ENCODE peak calls at places on chromosomes 3 and 15, in six cellular contexts. One of them, this sample, is unnamed.

GRCh38 chr3:179652467-179653105 is at the start of gene USP13:
- DNase-seq in nephron progenitor cell: peak; percentile 80
- DNase-seq in cardiac fibroblast: peak; percentile 85
- DNase-seq in Peyer's patch: peak; percentile 67
- DNase-seq in HFFc6: peak; percentile 77
- DNase-seq in adrenal gland: peak; percentile 75
- DNase-seq in this sample: no peak

GRCh38 chr15:91889143-91889815 is 35.8 kb downstream of the SLCO3A1 start:
- DNase-seq in nephron progenitor cell: no peak
- DNase-seq in cardiac fibroblast: no peak
- DNase-seq in Peyer's patch: no peak
- DNase-seq in HFFc6: no peak
- DNase-seq in adrenal gland: no peak
- DNase-seq in this sample: no peak

GRCh38 chr3:141646760-141647561 is 91.1 kb upstream of the RNF7 start:
- DNase-seq in HFFc6: peak; percentile 20
- DNase-seq in cardiac fibroblast: peak; percentile 71
- DNase-seq in adrenal gland: peak; percentile 81
- DNase-seq in Peyer's patch: no peak
- DNase-seq in nephron progenitor cell: no peak
- DNase-seq in this sample: no peak

GRCh38 chr3:189941125-189941524 is 179.6 kb downstream of the P3H2 start:
- DNase-seq in HFFc6: no peak
- DNase-seq in nephron progenitor cell: no peak
- DNase-seq in cardiac fibroblast: no peak
- DNase-seq in adrenal gland: no peak
- DNase-seq in Peyer's patch: no peak
- DNase-seq in this sample: no peak

GRCh38 chr15:33148129-33148850 is 46.2 kb downstream of the FMN1 start:
- DNase-seq in nephron progenitor cell: no peak
- DNase-seq in HFFc6: no peak
- DNase-seq in adrenal gland: no peak
- DNase-seq in Peyer's patch: no peak
- DNase-seq in cardiac fibroblast: no peak
- DNase-seq in this sample: no peak

GRCh38 chr15:29938701-29939340 is 116.6 kb upstream of the TJP1 start:
- DNase-seq in Peyer's patch: no peak
- DNase-seq in HFFc6: no peak
- DNase-seq in cardiac fibroblast: no peak
- DNase-seq in nephron progenitor cell: no peak
- DNase-seq in adrenal gland: no peak
- DNase-seq in this sample: no peak

GRCh38 chr3:128322030-128323022 is 144.4 kb downstream of the DNAJB8 start:
- DNase-seq in adrenal gland: peak; percentile 50
- DNase-seq in Peyer's patch: peak; percentile 38
- DNase-seq in HFFc6: peak; percentile 42
- DNase-seq in cardiac fibroblast: peak; percentile 63
- DNase-seq in nephron progenitor cell: no peak
- DNase-seq in this sample: no peak

GRCh38 chr3:52455283-52456168 is at the start of gene NISCH:
- DNase-seq in HFFc6: peak; percentile 61
- DNase-seq in cardiac fibroblast: peak; percentile 65
- DNase-seq in adrenal gland: peak; percentile 90
- DNase-seq in Peyer's patch: peak; percentile 96
- DNase-seq in nephron progenitor cell: peak; percentile 97
- DNase-seq in this sample: peak; percentile 98

GRCh38 chr3:194142156-194142910 is 6.4 kb downstream of the HES1 start:
- DNase-seq in cardiac fibroblast: no peak
- DNase-seq in Peyer's patch: no peak
- DNase-seq in HFFc6: no peak
- DNase-seq in adrenal gland: peak; percentile 33
- DNase-seq in nephron progenitor cell: no peak
- DNase-seq in this sample: peak; percentile 6

GRCh38 chr3:149908558-149908957 is 62.1 kb downstream of the PFN2 start:
- DNase-seq in adrenal gland: no peak
- DNase-seq in cardiac fibroblast: no peak
- DNase-seq in HFFc6: no peak
- DNase-seq in Peyer's patch: no peak
- DNase-seq in nephron progenitor cell: no peak
- DNase-seq in this sample: no peak

GRCh38 chr3:194987571-194988494 is 283.1 kb downstream of the XXYLT1 start:
- DNase-seq in adrenal gland: no peak
- DNase-seq in nephron progenitor cell: no peak
- DNase-seq in Peyer's patch: no peak
- DNase-seq in cardiac fibroblast: no peak
- DNase-seq in HFFc6: no peak
- DNase-seq in this sample: no peak

GRCh38 chr3:124297062-124297980 is 305.4 kb upstream of the ROPN1 start:
- DNase-seq in HFFc6: no peak
- DNase-seq in nephron progenitor cell: no peak
- DNase-seq in cardiac fibroblast: peak; percentile 37
- DNase-seq in adrenal gland: no peak
- DNase-seq in Peyer's patch: no peak
- DNase-seq in this sample: no peak

GRCh38 chr3:7439101-7439500 is 578.2 kb downstream of the GRM7 start:
- DNase-seq in Peyer's patch: no peak
- DNase-seq in adrenal gland: no peak
- DNase-seq in HFFc6: no peak
- DNase-seq in cardiac fibroblast: no peak
- DNase-seq in nephron progenitor cell: no peak
- DNase-seq in this sample: no peak

GRCh38 chr3:32700244-32700643 is 15.3 kb downstream of the CNOT10 start:
- DNase-seq in Peyer's patch: no peak
- DNase-seq in nephron progenitor cell: no peak
- DNase-seq in HFFc6: no peak
- DNase-seq in cardiac fibroblast: no peak
- DNase-seq in adrenal gland: no peak
- DNase-seq in this sample: no peak

GRCh38 chr15:68385671-68386586 is 46.0 kb downstream of the ITGA11 start:
- DNase-seq in adrenal gland: no peak
- DNase-seq in HFFc6: no peak
- DNase-seq in Peyer's patch: no peak
- DNase-seq in cardiac fibroblast: no peak
- DNase-seq in nephron progenitor cell: no peak
- DNase-seq in this sample: no peak

GRCh38 chr3:41249318-41249717 is 50.0 kb downstream of the CTNNB1 start:
- DNase-seq in nephron progenitor cell: no peak
- DNase-seq in cardiac fibroblast: no peak
- DNase-seq in HFFc6: no peak
- DNase-seq in adrenal gland: no peak
- DNase-seq in Peyer's patch: no peak
- DNase-seq in this sample: no peak

DNA sequence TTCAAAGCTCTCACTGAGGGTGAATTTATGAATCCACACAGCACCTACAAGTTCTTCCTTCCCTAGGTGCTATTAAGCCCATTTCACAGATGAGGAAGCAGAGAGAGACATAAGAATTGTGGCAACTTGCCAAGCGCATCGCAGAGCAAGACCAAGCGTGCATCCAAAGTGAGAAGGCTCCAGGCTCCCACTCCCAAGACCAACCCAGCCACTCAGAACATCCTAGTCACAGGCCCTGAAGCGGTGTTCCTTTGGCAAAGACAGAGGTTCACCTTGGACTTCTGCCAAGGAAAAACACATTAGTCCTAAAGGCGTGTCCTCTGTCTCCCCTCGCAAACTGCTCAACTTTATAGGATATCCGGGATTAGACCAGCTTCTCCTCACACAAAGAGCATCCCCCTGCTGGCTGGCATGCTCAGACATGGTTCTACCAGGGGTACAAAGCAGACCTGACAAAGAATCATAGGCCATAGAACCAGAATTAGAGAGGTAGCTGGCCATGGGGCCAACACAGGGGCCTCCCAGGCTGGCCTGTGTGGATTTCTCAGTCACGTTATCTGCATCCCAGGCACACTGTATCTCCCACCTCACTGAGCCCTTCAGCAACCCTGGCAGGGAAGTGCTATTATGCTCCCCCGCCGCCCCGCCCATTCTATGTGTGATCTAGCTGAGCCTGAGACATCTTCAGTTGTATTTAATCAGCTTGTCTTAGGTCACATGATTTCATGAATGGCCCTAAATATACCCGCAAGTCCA is 160.2 kb downstream of the FOXP1 start:
- DNase-seq in cardiac fibroblast: peak; percentile 43
- DNase-seq in nephron progenitor cell: no peak
- DNase-seq in HFFc6: no peak
- DNase-seq in Peyer's patch: no peak
- DNase-seq in adrenal gland: peak; percentile 19
- DNase-seq in this sample: no peak
- TF ChIP-seq CTCF in cardiac fibroblast: no peak
- TF ChIP-seq CTCF in nephron progenitor cell: no peak
- TF ChIP-seq CTCF in HFFc6: peak; percentile 13
- TF ChIP-seq CTCF in Peyer's patch: no peak
- TF ChIP-seq CTCF in adrenal gland: no peak
- TF ChIP-seq CTCF in this sample: no peak

GRCh38 chr3:187146389-187146788 is 7.1 kb upstream of the RPL39L start:
- DNase-seq in HFFc6: no peak
- DNase-seq in Peyer's patch: no peak
- DNase-seq in adrenal gland: no peak
- DNase-seq in nephron progenitor cell: no peak
- DNase-seq in cardiac fibroblast: no peak
- DNase-seq in this sample: no peak

GRCh38 chr3:187150186-187150585 is 10.9 kb upstream of the RPL39L start:
- DNase-seq in nephron progenitor cell: no peak
- DNase-seq in adrenal gland: no peak
- DNase-seq in Peyer's patch: no peak
- DNase-seq in cardiac fibroblast: no peak
- DNase-seq in HFFc6: no peak
- DNase-seq in this sample: no peak

GRCh38 chr3:187150599-187150998 is 11.3 kb upstream of the RPL39L start:
- DNase-seq in Peyer's patch: peak; percentile 70
- DNase-seq in HFFc6: no peak
- DNase-seq in cardiac fibroblast: no peak
- DNase-seq in adrenal gland: no peak
- DNase-seq in nephron progenitor cell: no peak
- DNase-seq in this sample: peak; percentile 54
- TF ChIP-seq CTCF in Peyer's patch: peak; percentile 25
- TF ChIP-seq CTCF in HFFc6: no peak
- TF ChIP-seq CTCF in cardiac fibroblast: no peak
- TF ChIP-seq CTCF in adrenal gland: no peak
- TF ChIP-seq CTCF in nephron progenitor cell: no peak
- TF ChIP-seq CTCF in this sample: no peak

DNA sequence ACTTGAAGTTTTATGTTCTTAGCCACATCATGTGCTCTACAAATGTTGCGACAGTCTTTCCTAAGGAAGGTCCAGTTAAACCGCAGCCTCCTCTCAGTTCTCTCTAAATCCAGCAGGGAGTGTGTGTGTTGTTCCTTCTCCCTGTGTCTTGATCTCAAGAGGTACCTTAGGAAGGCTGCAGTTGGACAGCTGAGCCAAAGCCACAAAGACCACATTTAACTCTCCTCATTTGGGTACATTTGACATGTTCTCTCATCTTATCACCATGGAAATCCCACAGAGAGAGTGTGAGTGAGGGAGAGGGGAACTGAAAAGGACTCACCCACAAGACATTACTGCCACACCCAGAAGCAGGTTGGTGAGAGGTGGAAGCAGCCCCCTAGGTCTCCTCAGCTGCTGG is 79.5 kb downstream of the CD200R1L start:
- DNase-seq in cardiac fibroblast: no peak
- DNase-seq in adrenal gland: no peak
- DNase-seq in HFFc6: no peak
- DNase-seq in Peyer's patch: no peak
- DNase-seq in nephron progenitor cell: no peak
- DNase-seq in this sample: no peak
- TF ChIP-seq CTCF in cardiac fibroblast: no peak
- TF ChIP-seq CTCF in adrenal gland: no peak
- TF ChIP-seq CTCF in HFFc6: no peak
- TF ChIP-seq CTCF in Peyer's patch: no peak
- TF ChIP-seq CTCF in nephron progenitor cell: no peak
- TF ChIP-seq CTCF in this sample: no peak

GRCh38 chr3:138594150-138594934 is at the start of gene CEP70:
- DNase-seq in HFFc6: peak; percentile 89
- DNase-seq in adrenal gland: peak; percentile 97
- DNase-seq in nephron progenitor cell: peak; percentile 95
- DNase-seq in cardiac fibroblast: peak; percentile 98
- DNase-seq in Peyer's patch: peak; percentile 93
- DNase-seq in this sample: peak; percentile 77

GRCh38 chr3:138593488-138594149 is 441 bp downstream of the CEP70 start:
- DNase-seq in adrenal gland: no peak
- DNase-seq in nephron progenitor cell: no peak
- DNase-seq in cardiac fibroblast: no peak
- DNase-seq in HFFc6: peak; percentile 3
- DNase-seq in Peyer's patch: no peak
- DNase-seq in this sample: no peak

GRCh38 chr3:138591392-138591791 is 2.7 kb downstream of the CEP70 start:
- DNase-seq in Peyer's patch: no peak
- DNase-seq in adrenal gland: no peak
- DNase-seq in HFFc6: no peak
- DNase-seq in cardiac fibroblast: no peak
- DNase-seq in nephron progenitor cell: no peak
- DNase-seq in this sample: no peak

GRCh38 chr3:138598534-138598933 is 4.5 kb upstream of the CEP70 start:
- DNase-seq in HFFc6: no peak
- DNase-seq in adrenal gland: no peak
- DNase-seq in cardiac fibroblast: no peak
- DNase-seq in nephron progenitor cell: no peak
- DNase-seq in Peyer's patch: no peak
- DNase-seq in this sample: no peak

GRCh38 chr3:138594935-138595259 is 837 bp upstream of the CEP70 start:
- DNase-seq in nephron progenitor cell: no peak
- DNase-seq in HFFc6: no peak
- DNase-seq in adrenal gland: no peak
- DNase-seq in cardiac fibroblast: no peak
- DNase-seq in Peyer's patch: no peak
- DNase-seq in this sample: peak; percentile 22
- TF ChIP-seq CTCF in nephron progenitor cell: no peak
- TF ChIP-seq CTCF in HFFc6: peak; percentile 69
- TF ChIP-seq CTCF in adrenal gland: no peak
- TF ChIP-seq CTCF in cardiac fibroblast: no peak
- TF ChIP-seq CTCF in Peyer's patch: no peak
- TF ChIP-seq CTCF in this sample: no peak

DNA sequence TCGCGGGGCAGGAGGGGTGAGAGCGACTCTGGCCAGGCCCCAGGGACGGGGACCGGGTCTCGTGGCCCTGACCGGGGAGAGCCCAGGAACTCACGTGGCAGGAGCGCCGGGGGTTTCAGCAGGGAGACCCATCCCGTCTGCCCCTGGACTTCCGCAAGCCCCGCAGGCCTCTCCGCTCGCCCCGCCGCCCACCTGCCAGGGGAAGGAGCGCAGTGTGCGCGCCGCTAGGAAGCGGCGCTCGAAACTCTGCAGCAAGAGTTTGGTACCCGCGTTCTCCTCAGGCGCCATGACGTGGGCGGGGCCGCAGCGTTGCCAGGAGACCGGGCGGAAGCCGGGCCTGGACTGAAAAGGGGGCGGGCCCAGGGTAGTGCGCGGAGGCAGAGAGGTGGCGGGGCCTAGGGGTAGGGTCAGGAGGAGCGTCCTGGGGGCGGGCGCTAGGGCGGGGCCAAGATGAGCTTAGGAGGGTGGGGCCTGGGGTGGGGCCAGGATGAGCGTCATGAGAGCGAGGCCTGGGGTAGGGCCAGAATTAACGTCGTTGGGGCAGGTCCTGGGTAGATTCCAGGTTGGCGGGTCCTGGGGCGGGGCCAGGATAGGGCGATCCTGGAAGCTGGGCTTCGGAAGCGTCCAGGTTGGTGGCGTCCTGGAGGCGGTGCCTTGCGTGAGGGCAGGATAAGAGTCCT is 29.7 kb downstream of the ALG1L2 start:
- DNase-seq in Peyer's patch: peak; percentile 99
- DNase-seq in HFFc6: peak; percentile 99
- DNase-seq in adrenal gland: peak; percentile 100
- DNase-seq in cardiac fibroblast: peak; percentile 99
- DNase-seq in nephron progenitor cell: peak; percentile 100
- DNase-seq in this sample: peak; percentile 94
- TF ChIP-seq CTCF in Peyer's patch: no peak
- TF ChIP-seq CTCF in HFFc6: no peak
- TF ChIP-seq CTCF in adrenal gland: no peak
- TF ChIP-seq CTCF in cardiac fibroblast: no peak
- TF ChIP-seq CTCF in nephron progenitor cell: no peak
- TF ChIP-seq CTCF in this sample: no peak

GRCh38 chr3:14364580-14365292 is 37.7 kb upstream of the SLC6A6 start:
- DNase-seq in nephron progenitor cell: no peak
- DNase-seq in Peyer's patch: no peak
- DNase-seq in cardiac fibroblast: no peak
- DNase-seq in HFFc6: no peak
- DNase-seq in adrenal gland: no peak
- DNase-seq in this sample: no peak
- TF ChIP-seq CTCF in nephron progenitor cell: no peak
- TF ChIP-seq CTCF in Peyer's patch: no peak
- TF ChIP-seq CTCF in cardiac fibroblast: no peak
- TF ChIP-seq CTCF in HFFc6: no peak
- TF ChIP-seq CTCF in adrenal gland: no peak
- TF ChIP-seq CTCF in this sample: no peak